ENCODE peak calls at places on chromosomes 4 and X, in nine cellular contexts. One of them, this sample, is unnamed.

GRCh38 chrX:110008001-110008635 is 5.2 kb downstream of the TMEM164 start:
- DNase-seq in ACHN: no peak
- DNase-seq in hippocampal formation: no peak
- DNase-seq in LoVo: no peak
- DNase-seq in AG09309: no peak
- DNase-seq in EH: no peak
- DNase-seq in activated T-cell treated with anti-CD3 and anti-CD28 coated beads, Interleukin-2, amount 50 U/mL, for 72 hours: no peak
- DNase-seq in NCI-H524: peak
- DNase-seq in stimulated activated CD4-positive, alpha-beta T cell treated with anti-CD3 and anti-CD28 coated beads, Interleukin-12 subunit alpha, Interleukin-12 subunit beta, amount 100 ng/mL, for 48 hours: no peak
- DNase-seq in this sample: no peak

GRCh38 chr4:117400039-117400835 is 314.9 kb upstream of the TRAM1L1 start:
- DNase-seq in ACHN: peak
- DNase-seq in hippocampal formation: no peak
- DNase-seq in LoVo: peak
- DNase-seq in AG09309: no peak
- DNase-seq in EH: peak
- DNase-seq in activated T-cell treated with anti-CD3 and anti-CD28 coated beads, Interleukin-2, amount 50 U/mL, for 72 hours: no peak
- DNase-seq in NCI-H524: no peak
- DNase-seq in stimulated activated CD4-positive, alpha-beta T cell treated with anti-CD3 and anti-CD28 coated beads, Interleukin-12 subunit alpha, Interleukin-12 subunit beta, amount 100 ng/mL, for 48 hours: no peak
- DNase-seq in this sample: no peak

GRCh38 chrX:40091691-40092421 is 5.9 kb downstream of the BCOR start:
- DNase-seq in ACHN: no peak
- DNase-seq in hippocampal formation: no peak
- DNase-seq in LoVo: no peak
- DNase-seq in AG09309: no peak
- DNase-seq in EH: no peak
- DNase-seq in activated T-cell treated with anti-CD3 and anti-CD28 coated beads, Interleukin-2, amount 50 U/mL, for 72 hours: no peak
- DNase-seq in NCI-H524: no peak
- DNase-seq in stimulated activated CD4-positive, alpha-beta T cell treated with anti-CD3 and anti-CD28 coated beads, Interleukin-12 subunit alpha, Interleukin-12 subunit beta, amount 100 ng/mL, for 48 hours: no peak
- DNase-seq in this sample: no peak

GRCh38 chrX:54357414-54358377 is at the start of gene WNK3:
- DNase-seq in ACHN: peak
- DNase-seq in hippocampal formation: peak
- DNase-seq in LoVo: no peak
- DNase-seq in AG09309: no peak
- DNase-seq in EH: peak
- DNase-seq in activated T-cell treated with anti-CD3 and anti-CD28 coated beads, Interleukin-2, amount 50 U/mL, for 72 hours: peak
- DNase-seq in NCI-H524: peak
- DNase-seq in stimulated activated CD4-positive, alpha-beta T cell treated with anti-CD3 and anti-CD28 coated beads, Interleukin-12 subunit alpha, Interleukin-12 subunit beta, amount 100 ng/mL, for 48 hours: peak
- DNase-seq in this sample: peak

GRCh38 chr4:84852081-84852480 is 114.4 kb downstream of the WDFY3 start:
- DNase-seq in ACHN: no peak
- DNase-seq in hippocampal formation: peak
- DNase-seq in LoVo: no peak
- DNase-seq in AG09309: no peak
- DNase-seq in EH: peak
- DNase-seq in activated T-cell treated with anti-CD3 and anti-CD28 coated beads, Interleukin-2, amount 50 U/mL, for 72 hours: no peak
- DNase-seq in NCI-H524: peak
- DNase-seq in stimulated activated CD4-positive, alpha-beta T cell treated with anti-CD3 and anti-CD28 coated beads, Interleukin-12 subunit alpha, Interleukin-12 subunit beta, amount 100 ng/mL, for 48 hours: no peak
- DNase-seq in this sample: peak

GRCh38 chrX:87005183-87005582 is 512.4 kb upstream of the KLHL4 start:
- DNase-seq in ACHN: no peak
- DNase-seq in hippocampal formation: no peak
- DNase-seq in LoVo: no peak
- DNase-seq in AG09309: no peak
- DNase-seq in EH: no peak
- DNase-seq in activated T-cell treated with anti-CD3 and anti-CD28 coated beads, Interleukin-2, amount 50 U/mL, for 72 hours: no peak
- DNase-seq in NCI-H524: no peak
- DNase-seq in stimulated activated CD4-positive, alpha-beta T cell treated with anti-CD3 and anti-CD28 coated beads, Interleukin-12 subunit alpha, Interleukin-12 subunit beta, amount 100 ng/mL, for 48 hours: no peak
- DNase-seq in this sample: no peak

GRCh38 chrX:30504309-30504708 is 73.3 kb downstream of the TASL start:
- DNase-seq in ACHN: peak
- DNase-seq in hippocampal formation: peak
- DNase-seq in LoVo: peak
- DNase-seq in AG09309: no peak
- DNase-seq in EH: peak
- DNase-seq in activated T-cell treated with anti-CD3 and anti-CD28 coated beads, Interleukin-2, amount 50 U/mL, for 72 hours: no peak
- DNase-seq in NCI-H524: peak
- DNase-seq in stimulated activated CD4-positive, alpha-beta T cell treated with anti-CD3 and anti-CD28 coated beads, Interleukin-12 subunit alpha, Interleukin-12 subunit beta, amount 100 ng/mL, for 48 hours: peak
- DNase-seq in this sample: peak

GRCh38 chrX:137569470-137569891 is 3.6 kb downstream of the ZIC3 start:
- DNase-seq in ACHN: no peak
- DNase-seq in hippocampal formation: no peak
- DNase-seq in LoVo: no peak
- DNase-seq in AG09309: no peak
- DNase-seq in EH: no peak
- DNase-seq in activated T-cell treated with anti-CD3 and anti-CD28 coated beads, Interleukin-2, amount 50 U/mL, for 72 hours: no peak
- DNase-seq in NCI-H524: no peak
- DNase-seq in stimulated activated CD4-positive, alpha-beta T cell treated with anti-CD3 and anti-CD28 coated beads, Interleukin-12 subunit alpha, Interleukin-12 subunit beta, amount 100 ng/mL, for 48 hours: no peak
- DNase-seq in this sample: no peak

GRCh38 chrX:138748480-138748879 is 37.0 kb upstream of the FGF13 start:
- DNase-seq in ACHN: peak
- DNase-seq in hippocampal formation: peak
- DNase-seq in LoVo: no peak
- DNase-seq in AG09309: no peak
- DNase-seq in EH: peak
- DNase-seq in activated T-cell treated with anti-CD3 and anti-CD28 coated beads, Interleukin-2, amount 50 U/mL, for 72 hours: no peak
- DNase-seq in NCI-H524: peak
- DNase-seq in stimulated activated CD4-positive, alpha-beta T cell treated with anti-CD3 and anti-CD28 coated beads, Interleukin-12 subunit alpha, Interleukin-12 subunit beta, amount 100 ng/mL, for 48 hours: peak
- DNase-seq in this sample: peak

GRCh38 chrX:8849462-8849861 is 48.3 kb upstream of the FAM9A start:
- DNase-seq in ACHN: no peak
- DNase-seq in hippocampal formation: no peak
- DNase-seq in LoVo: no peak
- DNase-seq in AG09309: no peak
- DNase-seq in EH: no peak
- DNase-seq in activated T-cell treated with anti-CD3 and anti-CD28 coated beads, Interleukin-2, amount 50 U/mL, for 72 hours: no peak
- DNase-seq in NCI-H524: no peak
- DNase-seq in stimulated activated CD4-positive, alpha-beta T cell treated with anti-CD3 and anti-CD28 coated beads, Interleukin-12 subunit alpha, Interleukin-12 subunit beta, amount 100 ng/mL, for 48 hours: no peak
- DNase-seq in this sample: no peak

GRCh38 chr4:163744861-163745260 is 250.4 kb downstream of the TMA16 start:
- DNase-seq in ACHN: no peak
- DNase-seq in hippocampal formation: no peak
- DNase-seq in LoVo: no peak
- DNase-seq in AG09309: no peak
- DNase-seq in EH: no peak
- DNase-seq in activated T-cell treated with anti-CD3 and anti-CD28 coated beads, Interleukin-2, amount 50 U/mL, for 72 hours: no peak
- DNase-seq in NCI-H524: no peak
- DNase-seq in stimulated activated CD4-positive, alpha-beta T cell treated with anti-CD3 and anti-CD28 coated beads, Interleukin-12 subunit alpha, Interleukin-12 subunit beta, amount 100 ng/mL, for 48 hours: no peak
- DNase-seq in this sample: no peak

GRCh38 chr4:83285022-83285387 is 407 bp upstream of the COQ2 start:
- DNase-seq in ACHN: no peak
- DNase-seq in hippocampal formation: peak
- DNase-seq in LoVo: peak
- DNase-seq in AG09309: no peak
- DNase-seq in EH: peak
- DNase-seq in activated T-cell treated with anti-CD3 and anti-CD28 coated beads, Interleukin-2, amount 50 U/mL, for 72 hours: peak
- DNase-seq in NCI-H524: peak
- DNase-seq in stimulated activated CD4-positive, alpha-beta T cell treated with anti-CD3 and anti-CD28 coated beads, Interleukin-12 subunit alpha, Interleukin-12 subunit beta, amount 100 ng/mL, for 48 hours: peak
- DNase-seq in this sample: peak

GRCh38 chr4:2395038-2395437 is 23.4 kb downstream of the ZFYVE28 start:
- DNase-seq in ACHN: no peak
- DNase-seq in hippocampal formation: no peak
- DNase-seq in LoVo: no peak
- DNase-seq in AG09309: no peak
- DNase-seq in EH: no peak
- DNase-seq in activated T-cell treated with anti-CD3 and anti-CD28 coated beads, Interleukin-2, amount 50 U/mL, for 72 hours: no peak
- DNase-seq in NCI-H524: no peak
- DNase-seq in stimulated activated CD4-positive, alpha-beta T cell treated with anti-CD3 and anti-CD28 coated beads, Interleukin-12 subunit alpha, Interleukin-12 subunit beta, amount 100 ng/mL, for 48 hours: no peak
- DNase-seq in this sample: no peak

This sample was measured in SK-MEL-5.